ENCODE peak calls at places on chromosomes 7 and 10, in seven cellular contexts. One of them, this sample, is unnamed.

GRCh38 chr7:27176343-27176731 is 2.2 kb upstream of the HOXA10 start:
- DNase-seq in H9: peak
- DNase-seq in nucleus accumbens: no peak
- DNase-seq in NCI-H524 treated with DMSO at 0.1 percent for 48 hours: no peak
- DNase-seq in thoracic aorta: no peak
- DNase-seq in A549: no peak
- DNase-seq in ELR: peak
- DNase-seq in this sample: no peak

GRCh38 chr7:32116436-32116835 is 46.2 kb upstream of the PDE1C start:
- DNase-seq in H9: no peak
- DNase-seq in nucleus accumbens: no peak
- DNase-seq in NCI-H524 treated with DMSO at 0.1 percent for 48 hours: no peak
- DNase-seq in thoracic aorta: no peak
- DNase-seq in A549: no peak
- DNase-seq in ELR: no peak
- DNase-seq in this sample: no peak

GRCh38 chr7:53218730-53219504 is 183.5 kb downstream of the POM121L12 start:
- DNase-seq in H9: peak
- DNase-seq in nucleus accumbens: peak
- DNase-seq in NCI-H524 treated with DMSO at 0.1 percent for 48 hours: no peak
- DNase-seq in thoracic aorta: no peak
- DNase-seq in A549: no peak
- DNase-seq in ELR: no peak
- DNase-seq in this sample: no peak

GRCh38 chr10:95755511-95756004 is 405 bp upstream of the ENTPD1 start:
- DNase-seq in H9: peak
- DNase-seq in nucleus accumbens: no peak
- DNase-seq in NCI-H524 treated with DMSO at 0.1 percent for 48 hours: no peak
- DNase-seq in thoracic aorta: no peak
- DNase-seq in A549: no peak
- DNase-seq in ELR: no peak
- DNase-seq in this sample: no peak

GRCh38 chr10:34405611-34406462 is 409.3 kb downstream of the PARD3 start:
- DNase-seq in H9: no peak
- DNase-seq in nucleus accumbens: no peak
- DNase-seq in NCI-H524 treated with DMSO at 0.1 percent for 48 hours: no peak
- DNase-seq in thoracic aorta: no peak
- DNase-seq in A549: no peak
- DNase-seq in ELR: peak
- DNase-seq in this sample: no peak

GRCh38 chr10:96176985-96177384 is 46.9 kb downstream of the ZNF518A start:
- DNase-seq in H9: no peak
- DNase-seq in nucleus accumbens: no peak
- DNase-seq in NCI-H524 treated with DMSO at 0.1 percent for 48 hours: no peak
- DNase-seq in thoracic aorta: no peak
- DNase-seq in A549: no peak
- DNase-seq in ELR: peak
- DNase-seq in this sample: no peak

GRCh38 chr7:2873686-2874551 is 29.8 kb upstream of the GNA12 start:
- DNase-seq in H9: peak
- DNase-seq in nucleus accumbens: no peak
- DNase-seq in NCI-H524 treated with DMSO at 0.1 percent for 48 hours: no peak
- DNase-seq in thoracic aorta: no peak
- DNase-seq in A549: peak
- DNase-seq in ELR: peak
- DNase-seq in this sample: peak

GRCh38 chr10:29648983-29649268 is 14.2 kb upstream of the SVIL start:
- DNase-seq in H9: no peak
- DNase-seq in nucleus accumbens: no peak
- DNase-seq in NCI-H524 treated with DMSO at 0.1 percent for 48 hours: no peak
- DNase-seq in thoracic aorta: no peak
- DNase-seq in A549: no peak
- DNase-seq in ELR: peak
- DNase-seq in this sample: no peak

GRCh38 chr10:30505543-30506298 is 71.7 kb downstream of the MAP3K8 start:
- DNase-seq in H9: no peak
- DNase-seq in nucleus accumbens: no peak
- DNase-seq in NCI-H524 treated with DMSO at 0.1 percent for 48 hours: no peak
- DNase-seq in thoracic aorta: no peak
- DNase-seq in A549: no peak
- DNase-seq in ELR: no peak
- DNase-seq in this sample: no peak

GRCh38 chr7:896346-897075 is 20.2 kb downstream of the GET4 start:
- DNase-seq in H9: no peak
- DNase-seq in nucleus accumbens: no peak
- DNase-seq in NCI-H524 treated with DMSO at 0.1 percent for 48 hours: no peak
- DNase-seq in thoracic aorta: no peak
- DNase-seq in A549: no peak
- DNase-seq in ELR: no peak
- DNase-seq in this sample: no peak

GRCh38 chr7:122919643-122920181 is 33.5 kb upstream of the CADPS2 start:
- DNase-seq in H9: no peak
- DNase-seq in nucleus accumbens: no peak
- DNase-seq in NCI-H524 treated with DMSO at 0.1 percent for 48 hours: no peak
- DNase-seq in thoracic aorta: no peak
- DNase-seq in A549: no peak
- DNase-seq in ELR: no peak
- DNase-seq in this sample: no peak

GRCh38 chr7:22832422-22832821 is 9.8 kb upstream of the TOMM7 start:
- DNase-seq in H9: no peak
- DNase-seq in nucleus accumbens: no peak
- DNase-seq in NCI-H524 treated with DMSO at 0.1 percent for 48 hours: no peak
- DNase-seq in thoracic aorta: no peak
- DNase-seq in A549: no peak
- DNase-seq in ELR: peak
- DNase-seq in this sample: no peak

GRCh38 chr7:14738086-14738485 is 164.5 kb downstream of the DGKB start:
- DNase-seq in H9: no peak
- DNase-seq in nucleus accumbens: no peak
- DNase-seq in NCI-H524 treated with DMSO at 0.1 percent for 48 hours: no peak
- DNase-seq in thoracic aorta: no peak
- DNase-seq in A549: no peak
- DNase-seq in ELR: no peak
- DNase-seq in this sample: no peak

GRCh38 chr7:113715981-113716870 is 202.6 kb downstream of the PPP1R3A start:
- DNase-seq in H9: no peak
- DNase-seq in nucleus accumbens: no peak
- DNase-seq in NCI-H524 treated with DMSO at 0.1 percent for 48 hours: no peak
- DNase-seq in thoracic aorta: no peak
- DNase-seq in A549: no peak
- DNase-seq in ELR: no peak
- DNase-seq in this sample: no peak

GRCh38 chr10:69438531-69439349 is 12.5 kb upstream of the TSPAN15 start:
- DNase-seq in H9: no peak
- DNase-seq in nucleus accumbens: no peak
- DNase-seq in NCI-H524 treated with DMSO at 0.1 percent for 48 hours: peak
- DNase-seq in thoracic aorta: no peak
- DNase-seq in A549: peak
- DNase-seq in ELR: peak
- DNase-seq in this sample: no peak

GRCh38 chr7:169854-170172 is 22.6 kb upstream of the FAM20C start:
- DNase-seq in H9: no peak
- DNase-seq in nucleus accumbens: no peak
- DNase-seq in NCI-H524 treated with DMSO at 0.1 percent for 48 hours: no peak
- DNase-seq in thoracic aorta: no peak
- DNase-seq in A549: no peak
- DNase-seq in ELR: no peak
- DNase-seq in this sample: no peak

GRCh38 chr7:106022193-106022821 is 59.2 kb downstream of the CDHR3 start:
- DNase-seq in H9: no peak
- DNase-seq in nucleus accumbens: no peak
- DNase-seq in NCI-H524 treated with DMSO at 0.1 percent for 48 hours: no peak
- DNase-seq in thoracic aorta: no peak
- DNase-seq in A549: no peak
- DNase-seq in ELR: no peak
- DNase-seq in this sample: no peak

GRCh38 chr10:44920252-44920651 is 9.1 kb downstream of the TMEM72 start:
- DNase-seq in H9: no peak
- DNase-seq in nucleus accumbens: no peak
- DNase-seq in NCI-H524 treated with DMSO at 0.1 percent for 48 hours: no peak
- DNase-seq in thoracic aorta: no peak
- DNase-seq in A549: no peak
- DNase-seq in ELR: no peak
- DNase-seq in this sample: no peak

GRCh38 chr7:92246363-92247101 is 758 bp downstream of the ANKIB1 start:
- DNase-seq in H9: peak
- DNase-seq in nucleus accumbens: peak
- DNase-seq in NCI-H524 treated with DMSO at 0.1 percent for 48 hours: no peak
- DNase-seq in thoracic aorta: no peak
- DNase-seq in A549: peak
- DNase-seq in ELR: peak
- DNase-seq in this sample: no peak

GRCh38 chr7:32515890-32516550 is 20.7 kb downstream of the AVL9 start:
- DNase-seq in H9: no peak
- DNase-seq in nucleus accumbens: no peak
- DNase-seq in NCI-H524 treated with DMSO at 0.1 percent for 48 hours: no peak
- DNase-seq in thoracic aorta: no peak
- DNase-seq in A549: no peak
- DNase-seq in ELR: no peak
- DNase-seq in this sample: no peak

GRCh38 chr7:16561943-16562342 is 35.3 kb downstream of the LRRC72 start:
- DNase-seq in H9: no peak
- DNase-seq in nucleus accumbens: no peak
- DNase-seq in NCI-H524 treated with DMSO at 0.1 percent for 48 hours: no peak
- DNase-seq in thoracic aorta: no peak
- DNase-seq in A549: no peak
- DNase-seq in ELR: no peak
- DNase-seq in this sample: no peak

GRCh38 chr10:49791100-49791499 is 29.0 kb upstream of the OGDHL start:
- DNase-seq in H9: no peak
- DNase-seq in nucleus accumbens: no peak
- DNase-seq in NCI-H524 treated with DMSO at 0.1 percent for 48 hours: no peak
- DNase-seq in thoracic aorta: no peak
- DNase-seq in A549: no peak
- DNase-seq in ELR: no peak
- DNase-seq in this sample: no peak

GRCh38 chr10:71435571-71436267 is 39.0 kb downstream of the CDH23 start:
- DNase-seq in H9: peak
- DNase-seq in nucleus accumbens: no peak
- DNase-seq in NCI-H524 treated with DMSO at 0.1 percent for 48 hours: no peak
- DNase-seq in thoracic aorta: no peak
- DNase-seq in A549: no peak
- DNase-seq in ELR: no peak
- DNase-seq in this sample: no peak

GRCh38 chr10:97279121-97279815 is 13.2 kb downstream of the ARHGAP19 start:
- DNase-seq in H9: no peak
- DNase-seq in nucleus accumbens: no peak
- DNase-seq in NCI-H524 treated with DMSO at 0.1 percent for 48 hours: no peak
- DNase-seq in thoracic aorta: no peak
- DNase-seq in A549: no peak
- DNase-seq in ELR: peak
- DNase-seq in this sample: no peak

GRCh38 chr7:7201583-7202374 is 19.4 kb downstream of the C1GALT1 start:
- DNase-seq in H9: peak
- DNase-seq in nucleus accumbens: no peak
- DNase-seq in NCI-H524 treated with DMSO at 0.1 percent for 48 hours: no peak
- DNase-seq in thoracic aorta: no peak
- DNase-seq in A549: no peak
- DNase-seq in ELR: no peak
- DNase-seq in this sample: no peak

GRCh38 chr10:114437456-114438292 is 33.4 kb upstream of the AFAP1L2 start:
- DNase-seq in H9: no peak
- DNase-seq in nucleus accumbens: no peak
- DNase-seq in NCI-H524 treated with DMSO at 0.1 percent for 48 hours: no peak
- DNase-seq in thoracic aorta: no peak
- DNase-seq in A549: peak
- DNase-seq in ELR: peak
- DNase-seq in this sample: no peak

GRCh38 chr10:81108516-81109199 is 571.0 kb downstream of the SH2D4B start:
- DNase-seq in H9: no peak
- DNase-seq in nucleus accumbens: no peak
- DNase-seq in NCI-H524 treated with DMSO at 0.1 percent for 48 hours: no peak
- DNase-seq in thoracic aorta: no peak
- DNase-seq in A549: no peak
- DNase-seq in ELR: no peak
- DNase-seq in this sample: peak